ENCODE peak calls at places on chromosomes 13 and 19, in seven cellular contexts. R is astrocyte of the cerebellum, H is left ventricle myocardium inferior, M is cardiac fibroblast, L is left lung, W is tibial nerve, Y is dorsolateral prefrontal cortex. A is an unnamed sample.
A peak's percentile ranks its signal among the peaks of the same experiment; 100 is the strongest.

GRCh38 chr19:45506991-45507863 is at the start of gene VASP:
- DNase-seq in R (peak; percentile 68), H (peak; percentile 88), M (peak; percentile 84), L (peak; percentile 91), W (peak; percentile 66), Y (peak; percentile 88), A (no peak)

GRCh38 chr19:48715681-48716171 is 3.8 kb downstream of the MAMSTR start:
- DNase-seq in R (no peak), H (no peak), M (no peak), L (no peak), W (no peak), Y (no peak), A (no peak)

GRCh38 chr19:21321996-21322395 is 7.2 kb downstream of the ZNF708 start:
- DNase-seq in R (no peak), H (no peak), M (peak; percentile 33), L (no peak), W (no peak), Y (no peak), A (no peak)

GRCh38 chr19:18156841-18157464 is 4.0 kb downstream of the PIK3R2 start:
- DNase-seq in R (peak; percentile 62), H (peak; percentile 86), M (peak; percentile 95), L (peak; percentile 90), W (peak; percentile 74), Y (peak; percentile 66), A (peak; percentile 81)

GRCh38 chr13:101649490-101650126 is 197.1 kb downstream of the ITGBL1 start:
- DNase-seq in R (peak; percentile 16), H (no peak), M (peak; percentile 38), L (no peak), W (no peak), Y (no peak), A (no peak)

GRCh38 chr19:49488046-49488862 is 846 bp downstream of the RPL13A start:
- DNase-seq in R (no peak), H (no peak), M (no peak), L (no peak), W (no peak), Y (no peak), A (no peak)

GRCh38 chr13:39599842-39600241 is 3.2 kb downstream of the LHFPL6 start:
- DNase-seq in R (no peak), H (no peak), M (peak; percentile 49), L (no peak), W (no peak), Y (no peak), A (peak; percentile 26)

GRCh38 chr19:36409841-36410240 is 8.6 kb downstream of the ZFP82 start:
- DNase-seq in R (no peak), H (no peak), M (peak; percentile 25), L (no peak), W (no peak), Y (no peak), A (no peak)

GRCh38 chr19:15502264-15502663 is 6.1 kb upstream of the CYP4F22 start:
- DNase-seq in R (no peak), H (no peak), M (no peak), L (no peak), W (no peak), Y (no peak), A (no peak)

GRCh38 chr19:47778089-47778953 is at the start of gene SELENOW:
- DNase-seq in R (peak; percentile 18), H (peak; percentile 82), M (peak; percentile 78), L (peak; percentile 77), W (peak; percentile 67), Y (peak; percentile 74), A (no peak)

GRCh38 chr13:113337556-113337955 is 26.4 kb downstream of the GRTP1 start:
- DNase-seq in R (no peak), H (no peak), M (no peak), L (no peak), W (no peak), Y (no peak), A (no peak)

GRCh38 chr13:90420683-90421082 is 926.8 kb upstream of the MIR17HG start:
- DNase-seq in R (no peak), H (no peak), M (peak; percentile 16), L (no peak), W (no peak), Y (no peak), A (no peak)

GRCh38 chr13:85261757-85262346 is 537.4 kb downstream of the SLITRK6 start:
- DNase-seq in R (no peak), H (no peak), M (peak; percentile 27), L (no peak), W (no peak), Y (no peak), A (no peak)

GRCh38 chr13:83065136-83065535 is 817.1 kb downstream of the SLITRK1 start:
- DNase-seq in R (peak; percentile 89), H (no peak), M (peak; percentile 97), L (peak; percentile 32), W (peak; percentile 31), Y (no peak), A (no peak)

GRCh38 chr13:98413796-98414195 is 163.1 kb downstream of the STK24 start:
- DNase-seq in R (no peak), H (no peak), M (no peak), L (no peak), W (no peak), Y (no peak), A (no peak)
- TF ChIP-seq CTCF in R (no peak), H (no peak), M (no peak), L (no peak), W (no peak), Y (no peak), A (no peak)

GRCh38 chr19:3287814-3288213 is 63.4 kb downstream of the CELF5 start:
- DNase-seq in R (no peak), H (no peak), M (no peak), L (no peak), W (no peak), Y (no peak), A (no peak)

GRCh38 chr19:3284759-3285646 is 60.5 kb downstream of the CELF5 start:
- DNase-seq in R (no peak), H (peak; percentile 21), M (peak; percentile 49), L (peak; percentile 80), W (no peak), Y (no peak), A (no peak)

GRCh38 chr19:3283886-3284657 is 59.6 kb downstream of the CELF5 start:
- DNase-seq in R (no peak), H (no peak), M (no peak), L (no peak), W (no peak), Y (no peak), A (no peak)

GRCh38 chr19:3283246-3283751 is 58.8 kb downstream of the CELF5 start:
- DNase-seq in R (no peak), H (no peak), M (no peak), L (no peak), W (no peak), Y (no peak), A (no peak)

DNA sequence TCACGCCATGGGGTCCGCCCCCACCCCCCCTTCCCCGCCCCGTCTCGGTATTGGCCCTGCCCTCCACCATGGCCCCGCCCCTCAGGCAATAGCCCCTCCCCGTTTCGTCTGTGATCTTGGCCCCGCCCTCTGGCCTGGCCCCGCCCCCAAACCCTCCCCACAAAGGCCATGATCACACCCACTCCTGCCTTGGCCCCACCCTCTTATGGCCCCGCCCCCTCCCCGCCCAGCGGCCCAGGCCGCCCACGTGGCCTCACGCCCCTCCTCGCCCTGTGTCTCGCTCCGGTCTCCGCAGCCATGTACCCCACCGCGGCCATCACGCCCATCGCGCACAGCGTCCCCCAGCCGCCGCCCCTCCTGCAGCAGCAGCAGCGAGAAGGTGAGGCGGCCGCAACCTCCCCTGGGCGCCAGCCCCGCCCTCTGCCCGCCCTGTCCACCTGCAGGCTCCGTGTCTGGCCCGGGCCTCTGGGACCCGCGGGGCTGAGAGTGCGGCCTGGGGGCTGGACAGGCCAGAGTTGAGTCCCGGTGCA is 61.3 kb downstream of the CELF5 start:
- DNase-seq in R (no peak), H (no peak), M (peak; percentile 28), L (no peak), W (no peak), Y (no peak), A (no peak)
- H3K4me3 ChIP-seq in R (no peak overlapping the region), H (peak overlapping the region; percentile 19), M (no peak overlapping the region), L (no peak overlapping the region), W (no peak overlapping the region), Y (no peak overlapping the region), A (no peak overlapping the region)

DNA sequence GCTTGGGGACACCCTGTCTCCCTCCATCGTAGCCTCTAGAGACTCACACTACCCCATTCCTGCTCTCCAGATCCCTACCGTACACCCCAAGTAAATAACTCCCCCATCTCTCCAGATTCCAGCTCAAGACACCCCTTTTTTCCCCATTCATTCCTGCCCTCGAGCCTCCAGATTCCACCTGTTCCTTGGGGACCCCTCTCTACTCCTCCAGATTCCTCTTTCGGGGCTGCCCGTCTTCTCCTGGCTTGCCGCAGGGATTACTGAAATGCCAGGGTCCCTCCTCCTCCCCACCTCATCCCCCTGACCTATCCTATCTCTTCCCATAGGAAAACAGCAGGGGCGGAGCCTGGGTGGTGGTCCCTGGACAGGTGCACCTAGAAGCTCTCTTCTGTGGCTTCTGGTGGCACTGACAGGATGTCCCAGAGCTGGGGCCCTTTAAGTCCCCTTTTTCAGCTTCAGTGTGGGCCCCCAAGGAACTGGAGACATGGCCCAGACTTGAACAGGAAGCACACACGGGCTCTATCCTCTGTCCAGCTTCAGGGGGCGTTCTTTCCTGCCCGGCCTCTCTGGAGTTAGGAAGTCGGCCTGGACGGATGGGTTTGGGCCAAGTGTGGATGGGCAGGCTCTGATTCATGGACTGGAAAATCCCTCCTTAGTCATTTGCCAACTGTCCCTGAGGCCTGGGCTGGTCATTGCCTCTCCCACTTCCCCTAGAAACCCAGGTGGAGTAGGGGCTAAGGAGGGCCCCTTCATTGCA is 1.2 kb downstream of the ZSWIM4 start:
- DNase-seq in R (peak; percentile 91), H (peak; percentile 76), M (peak; percentile 95), L (peak; percentile 78), W (peak; percentile 46), Y (no peak), A (peak; percentile 85)
- TF ChIP-seq CTCF in R (peak; percentile 56), H (no peak), M (peak; percentile 35), L (no peak), W (no peak), Y (no peak), A (peak; percentile 39)

GRCh38 chr13:72195044-72195704 is 328.2 kb upstream of the DACH1 start:
- DNase-seq in R (no peak), H (no peak), M (no peak), L (no peak), W (no peak), Y (no peak), A (no peak)
- H3K4me3 ChIP-seq in R (no peak overlapping the region), H (no peak overlapping the region), M (no peak overlapping the region), L (no peak overlapping the region), W (no peak overlapping the region), Y (no peak overlapping the region), A (no peak overlapping the region)

A was measured in HFF-Myc.